ENCODE peak calls at places on chromosomes 13 and 19, in eight cellular contexts. One of them, this sample, is unnamed. For H3K9me3, the result is how much of the 10 kb centered on the place peaks cover.

GRCh38 chr19:29741776-29742175 is 26.7 kb upstream of the C19orf12 start:
- DNase-seq in tibial artery: no peak
- DNase-seq in neural progenitor cell: no peak
- DNase-seq in stomach: no peak
- DNase-seq in breast epithelium: no peak
- DNase-seq in AG04450: no peak
- DNase-seq in lower lobe of right lung: no peak
- DNase-seq in uterus: no peak
- DNase-seq in this sample: no peak

GRCh38 chr13:94708971-94709614 is 3.3 kb downstream of the SOX21 start:
- DNase-seq in tibial artery: no peak
- DNase-seq in neural progenitor cell: no peak
- DNase-seq in stomach: no peak
- DNase-seq in breast epithelium: no peak
- DNase-seq in AG04450: no peak
- DNase-seq in lower lobe of right lung: no peak
- DNase-seq in uterus: no peak
- DNase-seq in this sample: no peak

GRCh38 chr19:12796146-12797071 is 5.1 kb downstream of the JUNB start:
- DNase-seq in tibial artery: peak
- DNase-seq in neural progenitor cell: peak
- DNase-seq in stomach: peak
- DNase-seq in breast epithelium: peak
- DNase-seq in AG04450: no peak
- DNase-seq in lower lobe of right lung: peak
- DNase-seq in uterus: peak
- DNase-seq in this sample: peak

GRCh38 chr13:28528848-28529247 is 33.9 kb upstream of the FLT1 start:
- DNase-seq in tibial artery: no peak
- DNase-seq in neural progenitor cell: no peak
- DNase-seq in stomach: no peak
- DNase-seq in breast epithelium: no peak
- DNase-seq in AG04450: no peak
- DNase-seq in lower lobe of right lung: no peak
- DNase-seq in uterus: no peak
- DNase-seq in this sample: no peak

GRCh38 chr19:7418575-7418974 is 69.8 kb downstream of the ARHGEF18 start:
- DNase-seq in tibial artery: no peak
- DNase-seq in neural progenitor cell: no peak
- DNase-seq in stomach: no peak
- DNase-seq in breast epithelium: no peak
- DNase-seq in AG04450: no peak
- DNase-seq in lower lobe of right lung: no peak
- DNase-seq in uterus: no peak
- DNase-seq in this sample: no peak

GRCh38 chr19:46226438-46226973 is 3.0 kb upstream of the IGFL1 start:
- DNase-seq in tibial artery: no peak
- DNase-seq in neural progenitor cell: no peak
- DNase-seq in stomach: no peak
- DNase-seq in breast epithelium: no peak
- DNase-seq in AG04450: no peak
- DNase-seq in lower lobe of right lung: no peak
- DNase-seq in uterus: no peak
- DNase-seq in this sample: no peak

GRCh38 chr19:16002380-16002779 is 53.6 kb downstream of the OR10H4 start:
- DNase-seq in tibial artery: no peak
- DNase-seq in neural progenitor cell: no peak
- DNase-seq in stomach: no peak
- DNase-seq in breast epithelium: no peak
- DNase-seq in AG04450: no peak
- DNase-seq in lower lobe of right lung: no peak
- DNase-seq in uterus: no peak
- DNase-seq in this sample: no peak

GRCh38 chr13:36217456-36217855 is 3.1 kb upstream of the SOHLH2 start:
- DNase-seq in tibial artery: no peak
- DNase-seq in neural progenitor cell: no peak
- DNase-seq in stomach: no peak
- DNase-seq in breast epithelium: no peak
- DNase-seq in AG04450: no peak
- DNase-seq in lower lobe of right lung: no peak
- DNase-seq in uterus: no peak
- DNase-seq in this sample: no peak

GRCh38 chr19:54141356-54141755 is 3.8 kb downstream of the CNOT3 start:
- DNase-seq in tibial artery: no peak
- DNase-seq in neural progenitor cell: no peak
- DNase-seq in stomach: no peak
- DNase-seq in breast epithelium: no peak
- DNase-seq in AG04450: no peak
- DNase-seq in lower lobe of right lung: no peak
- DNase-seq in uterus: no peak
- DNase-seq in this sample: no peak

GRCh38 chr19:56597696-56598095 is 2.6 kb downstream of the ZNF71 start:
- DNase-seq in tibial artery: no peak
- DNase-seq in neural progenitor cell: no peak
- DNase-seq in stomach: no peak
- DNase-seq in breast epithelium: no peak
- DNase-seq in AG04450: no peak
- DNase-seq in lower lobe of right lung: no peak
- DNase-seq in uterus: no peak
- DNase-seq in this sample: no peak

GRCh38 chr19:5792224-5792623 is 1.3 kb upstream of the DUS3L start:
- DNase-seq in tibial artery: no peak
- DNase-seq in neural progenitor cell: no peak
- DNase-seq in stomach: no peak
- DNase-seq in breast epithelium: no peak
- DNase-seq in AG04450: no peak
- DNase-seq in lower lobe of right lung: no peak
- DNase-seq in uterus: no peak
- DNase-seq in this sample: no peak

GRCh38 chr19:21127898-21128297 is 13.9 kb upstream of the ZNF431 start:
- DNase-seq in tibial artery: no peak
- DNase-seq in neural progenitor cell: no peak
- DNase-seq in stomach: no peak
- DNase-seq in breast epithelium: no peak
- DNase-seq in AG04450: no peak
- DNase-seq in lower lobe of right lung: no peak
- DNase-seq in uterus: no peak
- DNase-seq in this sample: no peak

GRCh38 chr13:75635621-75636338 is at the start of gene LMO7:
- DNase-seq in tibial artery: peak
- DNase-seq in neural progenitor cell: peak
- DNase-seq in stomach: peak
- DNase-seq in breast epithelium: peak
- DNase-seq in AG04450: no peak
- DNase-seq in lower lobe of right lung: peak
- DNase-seq in uterus: no peak
- DNase-seq in this sample: peak

GRCh38 chr19:38394488-38394887 is 6.0 kb downstream of the SPRED3 start:
- DNase-seq in tibial artery: no peak
- DNase-seq in neural progenitor cell: peak
- DNase-seq in stomach: no peak
- DNase-seq in breast epithelium: no peak
- DNase-seq in AG04450: no peak
- DNase-seq in lower lobe of right lung: no peak
- DNase-seq in uterus: no peak
- DNase-seq in this sample: peak

GRCh38 chr19:38399081-38399480 is 3.8 kb upstream of the FAM98C start:
- DNase-seq in tibial artery: no peak
- DNase-seq in neural progenitor cell: no peak
- DNase-seq in stomach: no peak
- DNase-seq in breast epithelium: no peak
- DNase-seq in AG04450: no peak
- DNase-seq in lower lobe of right lung: no peak
- DNase-seq in uterus: no peak
- DNase-seq in this sample: no peak

GRCh38 chr19:38391911-38392464 is 3.5 kb downstream of the SPRED3 start:
- DNase-seq in tibial artery: no peak
- DNase-seq in neural progenitor cell: no peak
- DNase-seq in stomach: no peak
- DNase-seq in breast epithelium: no peak
- DNase-seq in AG04450: no peak
- DNase-seq in lower lobe of right lung: no peak
- DNase-seq in uterus: no peak
- DNase-seq in this sample: no peak

GRCh38 chr19:38392707-38393308 is 4.3 kb downstream of the SPRED3 start:
- DNase-seq in tibial artery: no peak
- DNase-seq in neural progenitor cell: no peak
- DNase-seq in stomach: peak
- DNase-seq in breast epithelium: no peak
- DNase-seq in AG04450: no peak
- DNase-seq in lower lobe of right lung: no peak
- DNase-seq in uterus: no peak
- DNase-seq in this sample: no peak

GRCh38 chr19:38395381-38396127 is 7.1 kb downstream of the SPRED3 start:
- DNase-seq in tibial artery: no peak
- DNase-seq in neural progenitor cell: peak
- DNase-seq in stomach: no peak
- DNase-seq in breast epithelium: no peak
- DNase-seq in AG04450: no peak
- DNase-seq in lower lobe of right lung: no peak
- DNase-seq in uterus: no peak
- DNase-seq in this sample: peak
- H3K4me3 ChIP-seq in tibial artery: no peak
- H3K4me3 ChIP-seq in neural progenitor cell: no peak
- H3K4me3 ChIP-seq in stomach: peak
- H3K4me3 ChIP-seq in breast epithelium: no peak
- H3K4me3 ChIP-seq in AG04450: no peak
- H3K4me3 ChIP-seq in lower lobe of right lung: peak
- H3K4me3 ChIP-seq in uterus: no peak
- H3K4me3 ChIP-seq in this sample: peak

GRCh38 chr13:42752731-42753130 is 28.7 kb upstream of the FAM216B start:
- DNase-seq in tibial artery: no peak
- DNase-seq in neural progenitor cell: no peak
- DNase-seq in stomach: no peak
- DNase-seq in breast epithelium: no peak
- DNase-seq in AG04450: no peak
- DNase-seq in lower lobe of right lung: no peak
- DNase-seq in uterus: no peak
- DNase-seq in this sample: no peak
- H3K9me3 ChIP-seq in tibial artery: under half
- H3K9me3 ChIP-seq in neural progenitor cell: under half
- H3K9me3 ChIP-seq in stomach: under half
- H3K9me3 ChIP-seq in breast epithelium: under half
- H3K9me3 ChIP-seq in AG04450: under half
- H3K9me3 ChIP-seq in lower lobe of right lung: under half
- H3K9me3 ChIP-seq in uterus: under half
- H3K9me3 ChIP-seq in this sample: under half

DNA sequence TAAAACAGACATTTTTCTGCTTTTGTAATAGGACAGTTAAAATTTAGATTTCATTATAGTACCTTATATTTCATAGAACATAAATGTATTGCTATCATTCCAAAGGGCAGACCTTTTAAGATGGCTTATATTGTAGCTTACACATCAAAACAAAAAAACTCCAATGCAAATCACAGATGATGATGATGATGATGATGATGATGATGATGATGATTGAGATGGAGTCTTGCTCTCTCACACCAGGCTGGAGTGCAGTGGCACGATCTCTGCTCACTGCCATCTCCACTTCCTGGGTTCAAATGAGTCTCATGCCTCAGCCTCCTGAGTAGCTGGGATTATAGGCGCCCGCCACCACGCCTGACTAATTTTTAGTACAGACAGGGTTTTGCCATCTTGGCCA is 189.9 kb upstream of the RNF113B start:
- DNase-seq in tibial artery: no peak
- DNase-seq in neural progenitor cell: no peak
- DNase-seq in stomach: peak
- DNase-seq in breast epithelium: no peak
- DNase-seq in AG04450: no peak
- DNase-seq in lower lobe of right lung: no peak
- DNase-seq in uterus: no peak
- DNase-seq in this sample: no peak
- H3K27ac ChIP-seq in tibial artery: no peak
- H3K27ac ChIP-seq in neural progenitor cell: no peak
- H3K27ac ChIP-seq in stomach: no peak
- H3K27ac ChIP-seq in breast epithelium: no peak
- H3K27ac ChIP-seq in AG04450: no peak
- H3K27ac ChIP-seq in lower lobe of right lung: no peak
- H3K27ac ChIP-seq in uterus: no peak
- H3K27ac ChIP-seq in this sample: no peak

DNA sequence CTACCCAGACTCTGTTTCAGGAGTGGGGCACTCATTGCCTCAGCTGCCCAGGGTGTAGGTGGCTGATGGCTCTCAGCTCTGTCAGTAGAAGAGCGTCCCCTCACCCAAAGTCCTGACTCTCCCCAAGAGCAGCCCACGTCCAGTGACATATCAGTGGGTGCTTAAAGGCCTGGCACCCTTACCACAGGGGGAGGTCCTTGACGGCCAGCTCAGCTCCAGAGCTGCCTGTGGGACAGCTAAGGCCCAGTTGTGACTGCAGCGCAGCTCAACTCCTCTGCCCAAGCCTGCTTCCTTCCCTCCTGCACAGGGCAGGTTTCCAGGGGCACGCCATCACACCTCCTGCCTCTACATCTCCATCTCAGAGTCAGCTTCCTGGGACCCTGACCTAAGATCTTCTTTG is 32.4 kb downstream of the GRIK5 start:
- DNase-seq in tibial artery: no peak
- DNase-seq in neural progenitor cell: no peak
- DNase-seq in stomach: no peak
- DNase-seq in breast epithelium: no peak
- DNase-seq in AG04450: no peak
- DNase-seq in lower lobe of right lung: no peak
- DNase-seq in uterus: no peak
- DNase-seq in this sample: no peak
- H3K4me3 ChIP-seq in tibial artery: no peak
- H3K4me3 ChIP-seq in neural progenitor cell: no peak
- H3K4me3 ChIP-seq in stomach: no peak
- H3K4me3 ChIP-seq in breast epithelium: no peak
- H3K4me3 ChIP-seq in AG04450: no peak
- H3K4me3 ChIP-seq in lower lobe of right lung: no peak
- H3K4me3 ChIP-seq in uterus: no peak
- H3K4me3 ChIP-seq in this sample: no peak

DNA sequence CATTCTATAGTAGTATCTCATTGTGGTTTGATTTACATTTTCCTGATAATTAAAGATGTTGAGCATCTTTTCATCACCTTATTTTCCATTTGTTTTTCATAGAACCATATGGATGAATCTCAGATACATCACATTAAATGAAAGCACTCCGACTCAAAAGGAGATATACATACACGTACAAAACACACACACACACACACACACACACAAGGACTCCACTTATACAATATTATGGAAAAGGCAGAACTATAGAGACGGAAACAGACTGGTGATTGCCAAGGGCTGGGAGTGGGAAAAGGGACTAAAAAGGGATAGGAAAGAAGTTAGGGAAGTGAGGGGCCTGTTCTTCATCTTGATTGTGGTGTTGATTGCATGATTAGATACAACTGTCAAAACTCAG is 24.3 kb downstream of the ZNF585A start:
- DNase-seq in tibial artery: no peak
- DNase-seq in neural progenitor cell: no peak
- DNase-seq in stomach: no peak
- DNase-seq in breast epithelium: no peak
- DNase-seq in AG04450: no peak
- DNase-seq in lower lobe of right lung: no peak
- DNase-seq in uterus: no peak
- DNase-seq in this sample: no peak
- H3K9me3 ChIP-seq in tibial artery: under half
- H3K9me3 ChIP-seq in neural progenitor cell: under half
- H3K9me3 ChIP-seq in stomach: half or more
- H3K9me3 ChIP-seq in breast epithelium: half or more
- H3K9me3 ChIP-seq in AG04450: under half
- H3K9me3 ChIP-seq in lower lobe of right lung: half or more
- H3K9me3 ChIP-seq in uterus: half or more
- H3K9me3 ChIP-seq in this sample: under half

GRCh38 chr13:22061371-22061805 is 390.5 kb downstream of the FGF9 start:
- DNase-seq in tibial artery: no peak
- DNase-seq in neural progenitor cell: no peak
- DNase-seq in stomach: no peak
- DNase-seq in breast epithelium: no peak
- DNase-seq in AG04450: no peak
- DNase-seq in lower lobe of right lung: no peak
- DNase-seq in uterus: no peak
- DNase-seq in this sample: peak
- H3K27ac ChIP-seq in tibial artery: no peak
- H3K27ac ChIP-seq in neural progenitor cell: no peak
- H3K27ac ChIP-seq in stomach: peak
- H3K27ac ChIP-seq in breast epithelium: no peak
- H3K27ac ChIP-seq in AG04450: no peak
- H3K27ac ChIP-seq in lower lobe of right lung: peak
- H3K27ac ChIP-seq in uterus: no peak
- H3K27ac ChIP-seq in this sample: peak